ENCODE peak calls at places on chromosomes 16 and 17, in seven cellular contexts. V, Q, Z, B, S, E and J are unnamed samples.

GRCh38 chr17:35315283-35315682 is 58.1 kb downstream of the SLFN11 start:
- DNase-seq in V (no peak), Z (peak; percentile 73), B (peak; percentile 79), S (no peak), E (no peak), Q (no peak), J (peak; percentile 38)

GRCh38 chr16:11016993-11017392 is 72.6 kb downstream of the CLEC16A start:
- DNase-seq in Q (no peak), Z (peak; percentile 84), V (peak; percentile 44), E (peak; percentile 61), B (no peak), S (peak; percentile 88), J (peak; percentile 84)

GRCh38 chr17:50440838-50441829 is 15.1 kb downstream of the ACSF2 start:
- DNase-seq in S (no peak), E (no peak), Z (no peak), V (no peak), B (no peak), Q (no peak), J (no peak)

GRCh38 chr17:55440391-55440790 is 18.8 kb upstream of the MMD start:
- DNase-seq in Z (no peak), Q (no peak), E (no peak), V (no peak), B (no peak), S (no peak), J (no peak)

GRCh38 chr16:55324491-55325447 is 766 bp downstream of the IRX6 start:
- DNase-seq in Z (no peak), B (no peak), Q (no peak), E (no peak), V (no peak), S (no peak), J (peak; percentile 43)

GRCh38 chr16:983044-984030 is 1.8 kb downstream of the SOX8 start:
- DNase-seq in B (no peak), E (no peak), V (no peak), Z (no peak), S (no peak), Q (no peak), J (no peak)

GRCh38 chr17:78889525-78889924 is 13.5 kb downstream of the CEP295NL start:
- DNase-seq in S (no peak), V (no peak), E (no peak), Q (peak; percentile 44), B (no peak), Z (no peak), J (no peak)

GRCh38 chr17:59342681-59343127 is 11.2 kb downstream of the YPEL2 start:
- DNase-seq in E (no peak), Z (no peak), Q (no peak), S (no peak), V (no peak), B (no peak), J (no peak)

GRCh38 chr17:82228278-82228841 is 482 bp upstream of the SLC16A3 start:
- DNase-seq in B (no peak), V (peak; percentile 61), S (no peak), E (peak; percentile 60), Z (peak; percentile 74), Q (peak; percentile 69), J (peak; percentile 79)

GRCh38 chr16:85463228-85463611 is 149.9 kb upstream of the GSE1 start:
- DNase-seq in S (peak; percentile 62), Q (no peak), Z (no peak), V (no peak), E (no peak), B (no peak), J (no peak)

GRCh38 chr16:70630960-70631745 is 15.2 kb upstream of the IL34 start:
- DNase-seq in Z (no peak), E (no peak), Q (no peak), B (no peak), S (no peak), V (no peak), J (no peak)

GRCh38 chr17:1058423-1059130 is 61.6 kb downstream of the TIMM22 start:
- DNase-seq in Z (peak; percentile 72), V (no peak), B (no peak), S (no peak), E (peak; percentile 55), Q (no peak), J (no peak)

GRCh38 chr17:66301418-66301863 is 972 bp upstream of the PRKCA start:
- DNase-seq in Z (no peak), Q (no peak), V (no peak), B (no peak), S (no peak), E (no peak), J (no peak)

GRCh38 chr17:74431568-74432483 is at the start of gene GPRC5C:
- DNase-seq in Q (peak; percentile 44), V (peak; percentile 37), Z (peak; percentile 87), E (peak; percentile 79), S (peak; percentile 86), B (no peak), J (peak; percentile 80)

GRCh38 chr16:47503936-47504335 is 42.8 kb downstream of the PHKB start:
- DNase-seq in B (no peak), E (no peak), Z (no peak), Q (no peak), V (no peak), S (no peak), J (no peak)

GRCh38 chr16:72787519-72788268 is 260.2 kb downstream of the ZFHX3 start:
- DNase-seq in Z (peak; percentile 74), E (peak; percentile 49), Q (peak; percentile 56), B (peak; percentile 73), V (peak; percentile 75), S (peak; percentile 78), J (peak; percentile 64)

GRCh38 chr17:42679492-42680330 is 1.9 kb downstream of the CCR10 start:
- DNase-seq in B (no peak), Q (peak; percentile 78), S (peak; percentile 79), E (peak; percentile 84), Z (peak; percentile 92), V (peak; percentile 63), J (peak; percentile 92)

GRCh38 chr16:30609928-30610839 is at the start of gene ZNF689:
- DNase-seq in Q (peak; percentile 90), V (peak; percentile 92), Z (peak; percentile 97), E (peak; percentile 91), B (peak; percentile 85), S (peak; percentile 98), J (peak; percentile 94)

GRCh38 chr16:77273-77806 is 685 bp upstream of the MPG start:
- DNase-seq in S (peak; percentile 51), V (peak; percentile 22), B (no peak), Q (peak; percentile 51), E (peak; percentile 67), Z (peak; percentile 77), J (peak; percentile 75)

GRCh38 chr16:4376126-4376819 is 4.6 kb downstream of the VASN start:
- DNase-seq in S (peak; percentile 92), V (no peak), Q (no peak), B (no peak), E (peak; percentile 91), Z (peak; percentile 98), J (peak; percentile 89)

GRCh38 chr16:65119905-65120341 is 1.9 kb downstream of the CDH11 start:
- DNase-seq in E (no peak), Q (no peak), V (no peak), Z (no peak), B (peak; percentile 62), S (peak; percentile 32), J (no peak)

GRCh38 chr17:41301204-41301790 is 1.4 kb downstream of the KRTAP29-1 start:
- DNase-seq in S (no peak), E (no peak), Z (no peak), Q (no peak), B (no peak), V (no peak), J (no peak)

GRCh38 chr17:1853698-1854097 is 23.9 kb downstream of the RPA1 start:
- DNase-seq in V (no peak), E (no peak), Z (no peak), S (no peak), Q (no peak), B (no peak), J (no peak)

GRCh38 chr17:71460943-71461342 is 659.9 kb upstream of the SOX9 start:
- DNase-seq in Q (no peak), Z (no peak), S (peak; percentile 58), B (no peak), E (no peak), V (no peak), J (no peak)
- TF ChIP-seq CTCF in Q (no peak), Z (peak; percentile 17), S (no peak), B (peak; percentile 51), E (peak; percentile 49), V (no peak), J (no peak)

GRCh38 chr17:7974638-7975131 is 27.7 kb upstream of the GUCY2D start:
- DNase-seq in V (no peak), S (no peak), E (no peak), Z (no peak), Q (no peak), B (no peak), J (no peak)

GRCh38 chr17:7969434-7969833 is 33.0 kb upstream of the GUCY2D start:
- DNase-seq in E (no peak), S (no peak), Q (no peak), V (no peak), B (peak; percentile 28), Z (no peak), J (no peak)

GRCh38 chr17:7967751-7968150 is 34.7 kb upstream of the GUCY2D start:
- DNase-seq in V (no peak), B (no peak), Z (no peak), S (no peak), Q (no peak), E (no peak), J (no peak)

GRCh38 chr17:7971651-7972050 is 30.8 kb upstream of the GUCY2D start:
- DNase-seq in Q (no peak), E (no peak), V (no peak), B (no peak), Z (no peak), S (no peak), J (no peak)

GRCh38 chr17:7972131-7972785 is 30.2 kb upstream of the GUCY2D start:
- DNase-seq in S (no peak), V (no peak), Z (peak; percentile 64), Q (no peak), E (no peak), B (no peak), J (no peak)
- TF ChIP-seq CTCF in S (no peak), V (no peak), Z (no peak), Q (no peak), E (peak; percentile 14), B (peak; percentile 28), J (peak; percentile 10)

GRCh38 chr17:7548585-7549400 is at the start of gene TNFSF12:
- DNase-seq in B (no peak), E (peak; percentile 79), S (peak; percentile 63), V (peak; percentile 52), Z (peak; percentile 83), Q (peak; percentile 55), J (peak; percentile 87)
- TF ChIP-seq CTCF in B (peak; percentile 13), E (peak; percentile 48), S (no peak), V (no peak), Z (peak; percentile 12), Q (no peak), J (no peak)

DNA sequence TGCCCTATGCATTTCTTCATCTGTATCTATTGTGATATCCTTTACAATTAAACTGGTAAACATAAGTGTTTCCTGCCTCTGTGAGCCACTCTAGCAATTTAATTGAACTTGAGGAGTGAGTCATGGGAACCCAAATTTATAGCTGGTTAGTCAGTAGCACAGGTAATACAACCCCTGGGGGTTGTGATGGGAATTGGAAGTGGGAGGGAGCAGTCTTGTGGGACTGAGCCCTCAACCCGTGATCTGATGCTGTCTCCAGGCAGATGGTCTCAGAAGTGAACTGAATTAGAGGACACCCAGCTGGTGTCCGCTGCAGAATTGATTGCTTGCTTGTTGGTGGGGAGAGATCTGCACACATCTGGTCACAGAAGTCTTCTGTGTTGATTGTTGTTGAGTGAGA is 7.7 kb upstream of the ST6GALNAC2 start:
- DNase-seq in S (no peak), Q (no peak), B (no peak), V (no peak), E (no peak), Z (no peak), J (no peak)
- TF ChIP-seq CTCF in S (no peak), Q (no peak), B (peak; percentile 3), V (no peak), E (no peak), Z (no peak), J (no peak)